ENCODE peak calls at places on chromosome 22, in nine cellular contexts. One of them, this sample, is unnamed.

GRCh38 chr22:41256898-41257260 is 16.1 kb upstream of the CHADL start:
- DNase-seq in CD8-positive, alpha-beta T cell: no peak
- DNase-seq in neuronal stem cell: no peak
- DNase-seq in iPS DF 6.9: no peak
- DNase-seq in colonic mucosa: no peak
- DNase-seq in mucosa of descending colon: no peak
- DNase-seq in adrenal gland: no peak
- DNase-seq in A549: no peak
- DNase-seq in lower lobe of right lung: no peak
- DNase-seq in this sample: no peak

GRCh38 chr22:38963872-38964271 is 6.5 kb downstream of the APOBEC3A start:
- DNase-seq in lower lobe of right lung: no peak
- DNase-seq in mucosa of descending colon: peak; percentile 98
- DNase-seq in adrenal gland: no peak
- DNase-seq in colonic mucosa: peak; percentile 96
- DNase-seq in CD8-positive, alpha-beta T cell: no peak
- DNase-seq in iPS DF 6.9: no peak
- DNase-seq in A549: peak; percentile 46
- DNase-seq in neuronal stem cell: no peak
- DNase-seq in this sample: peak; percentile 97

GRCh38 chr22:50715250-50715649 is 22.8 kb upstream of the ACR start:
- DNase-seq in lower lobe of right lung: no peak
- DNase-seq in neuronal stem cell: no peak
- DNase-seq in A549: no peak
- DNase-seq in iPS DF 6.9: no peak
- DNase-seq in adrenal gland: no peak
- DNase-seq in CD8-positive, alpha-beta T cell: no peak
- DNase-seq in mucosa of descending colon: no peak
- DNase-seq in colonic mucosa: no peak
- DNase-seq in this sample: no peak

GRCh38 chr22:19060356-19061009 is 61.7 kb downstream of the DGCR2 start:
- DNase-seq in neuronal stem cell: no peak
- DNase-seq in iPS DF 6.9: no peak
- DNase-seq in A549: peak; percentile 22
- DNase-seq in mucosa of descending colon: no peak
- DNase-seq in adrenal gland: peak; percentile 73
- DNase-seq in lower lobe of right lung: peak; percentile 20
- DNase-seq in colonic mucosa: no peak
- DNase-seq in CD8-positive, alpha-beta T cell: no peak
- DNase-seq in this sample: no peak

GRCh38 chr22:20615021-20615420 is 107.6 kb downstream of the MED15 start:
- DNase-seq in iPS DF 6.9: no peak
- DNase-seq in colonic mucosa: no peak
- DNase-seq in adrenal gland: no peak
- DNase-seq in CD8-positive, alpha-beta T cell: no peak
- DNase-seq in neuronal stem cell: no peak
- DNase-seq in A549: no peak
- DNase-seq in mucosa of descending colon: no peak
- DNase-seq in lower lobe of right lung: no peak
- DNase-seq in this sample: no peak

GRCh38 chr22:42932197-42932519 is 75.1 kb upstream of the ARFGAP3 start:
- DNase-seq in iPS DF 6.9: no peak
- DNase-seq in colonic mucosa: no peak
- DNase-seq in adrenal gland: no peak
- DNase-seq in neuronal stem cell: no peak
- DNase-seq in lower lobe of right lung: no peak
- DNase-seq in CD8-positive, alpha-beta T cell: no peak
- DNase-seq in A549: no peak
- DNase-seq in mucosa of descending colon: no peak
- DNase-seq in this sample: no peak

GRCh38 chr22:17369553-17370035 is 334 bp downstream of the CECR2 start:
- DNase-seq in CD8-positive, alpha-beta T cell: no peak
- DNase-seq in adrenal gland: no peak
- DNase-seq in lower lobe of right lung: peak; percentile 68
- DNase-seq in neuronal stem cell: peak; percentile 57
- DNase-seq in mucosa of descending colon: peak; percentile 7
- DNase-seq in iPS DF 6.9: no peak
- DNase-seq in colonic mucosa: no peak
- DNase-seq in A549: no peak
- DNase-seq in this sample: no peak

GRCh38 chr22:23591203-23591791 is 11.2 kb upstream of the IGLL1 start:
- DNase-seq in iPS DF 6.9: peak; percentile 54
- DNase-seq in CD8-positive, alpha-beta T cell: peak; percentile 41
- DNase-seq in lower lobe of right lung: peak; percentile 62
- DNase-seq in neuronal stem cell: peak; percentile 60
- DNase-seq in adrenal gland: peak; percentile 72
- DNase-seq in A549: peak; percentile 62
- DNase-seq in mucosa of descending colon: peak; percentile 76
- DNase-seq in colonic mucosa: peak; percentile 55
- DNase-seq in this sample: peak; percentile 31

GRCh38 chr22:43212434-43212952 is 25.6 kb upstream of the TTLL12 start:
- DNase-seq in colonic mucosa: no peak
- DNase-seq in A549: no peak
- DNase-seq in neuronal stem cell: no peak
- DNase-seq in iPS DF 6.9: no peak
- DNase-seq in CD8-positive, alpha-beta T cell: no peak
- DNase-seq in adrenal gland: no peak
- DNase-seq in mucosa of descending colon: no peak
- DNase-seq in lower lobe of right lung: no peak
- DNase-seq in this sample: no peak

GRCh38 chr22:49738566-49738965 is 89.1 kb downstream of the BRD1 start:
- DNase-seq in lower lobe of right lung: no peak
- DNase-seq in CD8-positive, alpha-beta T cell: no peak
- DNase-seq in A549: no peak
- DNase-seq in neuronal stem cell: no peak
- DNase-seq in mucosa of descending colon: no peak
- DNase-seq in colonic mucosa: no peak
- DNase-seq in adrenal gland: no peak
- DNase-seq in iPS DF 6.9: no peak
- DNase-seq in this sample: no peak

GRCh38 chr22:30317778-30318177 is 9.0 kb downstream of the TBC1D10A start:
- DNase-seq in colonic mucosa: no peak
- DNase-seq in adrenal gland: no peak
- DNase-seq in iPS DF 6.9: no peak
- DNase-seq in lower lobe of right lung: no peak
- DNase-seq in A549: no peak
- DNase-seq in neuronal stem cell: no peak
- DNase-seq in mucosa of descending colon: no peak
- DNase-seq in CD8-positive, alpha-beta T cell: no peak
- DNase-seq in this sample: no peak

GRCh38 chr22:19669570-19669969 is 44.7 kb upstream of the SEPTIN5 start:
- DNase-seq in mucosa of descending colon: no peak
- DNase-seq in neuronal stem cell: no peak
- DNase-seq in adrenal gland: no peak
- DNase-seq in CD8-positive, alpha-beta T cell: no peak
- DNase-seq in iPS DF 6.9: no peak
- DNase-seq in A549: no peak
- DNase-seq in colonic mucosa: no peak
- DNase-seq in lower lobe of right lung: no peak
- DNase-seq in this sample: no peak

DNA sequence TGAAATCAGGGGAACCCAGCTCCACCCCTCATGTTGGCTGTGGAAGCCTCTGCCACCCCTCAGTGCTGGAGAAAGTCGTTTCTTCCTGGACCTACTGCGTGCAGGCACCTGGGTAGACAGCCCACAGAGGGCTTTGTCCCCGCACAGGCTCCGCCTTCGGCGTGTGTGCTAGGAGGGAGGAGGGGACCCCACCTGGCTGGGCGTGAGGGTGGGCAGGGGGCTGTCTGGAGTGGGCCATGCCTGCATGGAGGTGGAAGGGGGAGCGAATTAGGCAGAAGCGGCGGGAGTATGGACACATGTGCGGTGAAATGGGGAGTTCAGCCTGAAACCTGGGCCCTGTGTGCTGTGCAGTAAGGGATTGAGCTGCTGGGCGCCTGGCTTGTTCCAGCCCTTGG is 49.3 kb downstream of the FBLN1 start:
- DNase-seq in CD8-positive, alpha-beta T cell: no peak
- DNase-seq in mucosa of descending colon: no peak
- DNase-seq in colonic mucosa: no peak
- DNase-seq in neuronal stem cell: no peak
- DNase-seq in adrenal gland: no peak
- DNase-seq in iPS DF 6.9: no peak
- DNase-seq in lower lobe of right lung: no peak
- DNase-seq in A549: no peak
- DNase-seq in this sample: no peak
- H3K4me1 ChIP-seq in CD8-positive, alpha-beta T cell: no peaks in the 10 kb centered on the region
- H3K4me1 ChIP-seq in mucosa of descending colon: peaks cover 5% of the 10 kb centered on the region
- H3K4me1 ChIP-seq in colonic mucosa: no peaks in the 10 kb centered on the region
- H3K4me1 ChIP-seq in neuronal stem cell: peaks cover 13% of the 10 kb centered on the region
- H3K4me1 ChIP-seq in adrenal gland: peaks cover 6% of the 10 kb centered on the region
- H3K4me1 ChIP-seq in iPS DF 6.9: no peaks in the 10 kb centered on the region
- H3K4me1 ChIP-seq in lower lobe of right lung: peaks cover 60% of the 10 kb centered on the region
- H3K4me1 ChIP-seq in A549: peaks cover 44% of the 10 kb centered on the region
- H3K4me1 ChIP-seq in this sample: no peaks in the 10 kb centered on the region

DNA sequence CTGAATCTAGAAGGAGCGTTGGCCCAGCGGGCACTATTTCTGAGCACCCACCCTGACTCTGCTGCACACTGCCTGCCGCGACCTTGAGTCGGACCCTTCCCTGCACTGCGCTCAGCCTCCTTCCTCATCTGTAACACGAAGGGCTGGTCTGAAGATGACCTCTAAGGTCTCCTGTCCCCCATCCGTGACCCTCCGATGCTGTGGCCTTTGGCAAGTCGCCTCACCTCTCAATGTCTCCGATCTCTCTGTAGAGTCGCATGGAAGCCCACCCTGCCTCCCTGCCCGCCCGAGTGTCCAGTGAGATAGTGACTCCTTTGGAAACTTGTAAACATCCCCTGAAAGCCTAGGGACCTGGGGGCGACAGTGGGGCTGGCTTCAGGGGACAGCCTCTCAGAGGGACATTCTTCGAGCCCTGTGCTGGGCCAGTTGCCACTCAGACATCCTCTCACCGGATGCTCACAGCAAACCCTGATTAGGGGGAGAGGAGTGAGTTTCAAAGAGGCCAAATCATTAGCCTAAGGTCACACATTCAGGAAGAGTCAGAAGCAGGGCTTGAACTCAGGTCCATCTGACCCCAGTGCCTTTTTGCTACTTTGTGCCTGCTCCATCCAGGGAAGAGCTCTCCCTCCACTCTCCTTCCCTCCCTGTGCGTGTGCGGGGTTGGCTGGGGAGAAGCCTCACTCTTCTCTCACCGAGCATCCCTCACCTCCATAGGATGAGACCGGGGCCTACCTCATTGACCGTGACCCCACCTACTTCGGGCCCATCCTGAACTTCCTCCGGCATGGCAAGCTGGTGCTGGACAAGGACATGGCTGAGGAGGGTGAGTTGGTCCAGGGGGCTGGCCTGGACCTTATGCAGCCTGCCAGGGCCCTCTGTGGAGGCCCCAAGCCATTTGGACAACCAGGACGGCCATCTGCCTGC is 1.1 kb downstream of the KCTD17 start:
- DNase-seq in lower lobe of right lung: no peak
- DNase-seq in neuronal stem cell: no peak
- DNase-seq in CD8-positive, alpha-beta T cell: no peak
- DNase-seq in mucosa of descending colon: no peak
- DNase-seq in adrenal gland: no peak
- DNase-seq in colonic mucosa: no peak
- DNase-seq in iPS DF 6.9: no peak
- DNase-seq in A549: no peak
- DNase-seq in this sample: no peak
- H3K4me3 ChIP-seq in lower lobe of right lung: peak overlapping the region; percentile 65
- H3K4me3 ChIP-seq in neuronal stem cell: peak overlapping the region; percentile 83
- H3K4me3 ChIP-seq in CD8-positive, alpha-beta T cell: no peak overlapping the region
- H3K4me3 ChIP-seq in mucosa of descending colon: no peak overlapping the region
- H3K4me3 ChIP-seq in adrenal gland: no peak overlapping the region
- H3K4me3 ChIP-seq in colonic mucosa: peak overlapping the region; percentile 69
- H3K4me3 ChIP-seq in iPS DF 6.9: peak overlapping the region; percentile 82
- H3K4me3 ChIP-seq in A549: peak overlapping the region; percentile 89
- H3K4me3 ChIP-seq in this sample: peak overlapping the region; percentile 67

GRCh38 chr22:47618180-47618579 is 855.7 kb downstream of the TBC1D22A start:
- DNase-seq in CD8-positive, alpha-beta T cell: no peak
- DNase-seq in lower lobe of right lung: no peak
- DNase-seq in neuronal stem cell: no peak
- DNase-seq in iPS DF 6.9: no peak
- DNase-seq in A549: no peak
- DNase-seq in colonic mucosa: no peak
- DNase-seq in mucosa of descending colon: no peak
- DNase-seq in adrenal gland: no peak
- DNase-seq in this sample: no peak

GRCh38 chr22:47616396-47617020 is 854.1 kb downstream of the TBC1D22A start:
- DNase-seq in lower lobe of right lung: no peak
- DNase-seq in mucosa of descending colon: no peak
- DNase-seq in neuronal stem cell: no peak
- DNase-seq in iPS DF 6.9: no peak
- DNase-seq in colonic mucosa: no peak
- DNase-seq in CD8-positive, alpha-beta T cell: no peak
- DNase-seq in adrenal gland: no peak
- DNase-seq in A549: no peak
- DNase-seq in this sample: no peak

GRCh38 chr22:47615051-47615450 is 852.6 kb downstream of the TBC1D22A start:
- DNase-seq in colonic mucosa: no peak
- DNase-seq in CD8-positive, alpha-beta T cell: no peak
- DNase-seq in neuronal stem cell: no peak
- DNase-seq in mucosa of descending colon: no peak
- DNase-seq in adrenal gland: no peak
- DNase-seq in A549: no peak
- DNase-seq in lower lobe of right lung: no peak
- DNase-seq in iPS DF 6.9: no peak
- DNase-seq in this sample: no peak

GRCh38 chr22:47618611-47619010 is 856.2 kb downstream of the TBC1D22A start:
- DNase-seq in neuronal stem cell: no peak
- DNase-seq in CD8-positive, alpha-beta T cell: no peak
- DNase-seq in mucosa of descending colon: no peak
- DNase-seq in adrenal gland: no peak
- DNase-seq in colonic mucosa: no peak
- DNase-seq in iPS DF 6.9: no peak
- DNase-seq in A549: no peak
- DNase-seq in lower lobe of right lung: no peak
- DNase-seq in this sample: no peak

GRCh38 chr22:47617186-47617585 is 854.7 kb downstream of the TBC1D22A start:
- DNase-seq in CD8-positive, alpha-beta T cell: no peak
- DNase-seq in mucosa of descending colon: no peak
- DNase-seq in neuronal stem cell: no peak
- DNase-seq in lower lobe of right lung: no peak
- DNase-seq in iPS DF 6.9: no peak
- DNase-seq in adrenal gland: no peak
- DNase-seq in A549: no peak
- DNase-seq in colonic mucosa: no peak
- DNase-seq in this sample: no peak
- H3K9me3 ChIP-seq in CD8-positive, alpha-beta T cell: no peaks in the 10 kb centered on the region
- H3K9me3 ChIP-seq in mucosa of descending colon: no peaks in the 10 kb centered on the region
- H3K9me3 ChIP-seq in neuronal stem cell: no peaks in the 10 kb centered on the region
- H3K9me3 ChIP-seq in lower lobe of right lung: no peaks in the 10 kb centered on the region
- H3K9me3 ChIP-seq in iPS DF 6.9: peaks cover 27% of the 10 kb centered on the region
- H3K9me3 ChIP-seq in adrenal gland: no peaks in the 10 kb centered on the region
- H3K9me3 ChIP-seq in A549: no peaks in the 10 kb centered on the region
- H3K9me3 ChIP-seq in colonic mucosa: no peaks in the 10 kb centered on the region
- H3K9me3 ChIP-seq in this sample: no peaks in the 10 kb centered on the region

GRCh38 chr22:40203568-40203967 is 25.8 kb downstream of the TNRC6B start:
- DNase-seq in A549: no peak
- DNase-seq in CD8-positive, alpha-beta T cell: no peak
- DNase-seq in colonic mucosa: no peak
- DNase-seq in adrenal gland: no peak
- DNase-seq in neuronal stem cell: no peak
- DNase-seq in iPS DF 6.9: no peak
- DNase-seq in mucosa of descending colon: no peak
- DNase-seq in lower lobe of right lung: no peak
- DNase-seq in this sample: peak; percentile 22
- H3K4me1 ChIP-seq in A549: no peaks in the 10 kb centered on the region
- H3K4me1 ChIP-seq in CD8-positive, alpha-beta T cell: peaks cover 49% of the 10 kb centered on the region
- H3K4me1 ChIP-seq in colonic mucosa: no peaks in the 10 kb centered on the region
- H3K4me1 ChIP-seq in adrenal gland: peaks cover 11% of the 10 kb centered on the region
- H3K4me1 ChIP-seq in neuronal stem cell: peaks cover 3% of the 10 kb centered on the region
- H3K4me1 ChIP-seq in iPS DF 6.9: peaks cover 10% of the 10 kb centered on the region
- H3K4me1 ChIP-seq in mucosa of descending colon: peaks cover 13% of the 10 kb centered on the region
- H3K4me1 ChIP-seq in lower lobe of right lung: peaks cover 41% of the 10 kb centered on the region
- H3K4me1 ChIP-seq in this sample: peaks cover 1% of the 10 kb centered on the region